ENCODE peak calls at places on chromosomes 16 and 17, in eight cellular contexts. One of them, this sample, is unnamed.
A peak's percentile ranks its signal among the peaks of the same experiment; 100 is the strongest.

GRCh38 chr17:27226611-27227234 is 67.2 kb upstream of the WSB1 start:
- DNase-seq in mammary epithelial cell: peak; percentile 64
- DNase-seq in IMR-90: peak; percentile 75
- DNase-seq in PC-9: peak; percentile 76
- DNase-seq in mesenchymal stem cell: peak; percentile 65
- DNase-seq in A549: no peak
- DNase-seq in neuronal stem cell: no peak
- DNase-seq in GM23248: peak; percentile 76
- DNase-seq in this sample: no peak

GRCh38 chr17:28818705-28819295 is 23.8 kb downstream of the FAM222B start:
- DNase-seq in mammary epithelial cell: no peak
- DNase-seq in IMR-90: no peak
- DNase-seq in PC-9: no peak
- DNase-seq in mesenchymal stem cell: no peak
- DNase-seq in A549: no peak
- DNase-seq in neuronal stem cell: no peak
- DNase-seq in GM23248: no peak
- DNase-seq in this sample: no peak

GRCh38 chr16:67294927-67295326 is 15.6 kb downstream of the PLEKHG4 start:
- DNase-seq in mammary epithelial cell: no peak
- DNase-seq in IMR-90: peak; percentile 69
- DNase-seq in PC-9: no peak
- DNase-seq in mesenchymal stem cell: peak; percentile 37
- DNase-seq in A549: no peak
- DNase-seq in neuronal stem cell: no peak
- DNase-seq in GM23248: peak; percentile 66
- DNase-seq in this sample: no peak

GRCh38 chr17:75594499-75595283 is 7.1 kb downstream of the MYO15B start:
- DNase-seq in mammary epithelial cell: no peak
- DNase-seq in IMR-90: no peak
- DNase-seq in PC-9: no peak
- DNase-seq in mesenchymal stem cell: no peak
- DNase-seq in A549: no peak
- DNase-seq in neuronal stem cell: no peak
- DNase-seq in GM23248: no peak
- DNase-seq in this sample: no peak

GRCh38 chr17:17036520-17036998 is 5.7 kb upstream of the MPRIP start:
- DNase-seq in mammary epithelial cell: no peak
- DNase-seq in IMR-90: no peak
- DNase-seq in PC-9: no peak
- DNase-seq in mesenchymal stem cell: no peak
- DNase-seq in A549: no peak
- DNase-seq in neuronal stem cell: no peak
- DNase-seq in GM23248: peak; percentile 43
- DNase-seq in this sample: no peak

GRCh38 chr17:14052886-14053615 is 16.3 kb upstream of the COX10 start:
- DNase-seq in mammary epithelial cell: peak; percentile 27
- DNase-seq in IMR-90: no peak
- DNase-seq in PC-9: no peak
- DNase-seq in mesenchymal stem cell: peak; percentile 54
- DNase-seq in A549: no peak
- DNase-seq in neuronal stem cell: no peak
- DNase-seq in GM23248: peak; percentile 9
- DNase-seq in this sample: no peak

GRCh38 chr17:62965149-62965648 is 836 bp upstream of the TANC2 start:
- DNase-seq in mammary epithelial cell: no peak
- DNase-seq in IMR-90: peak; percentile 52
- DNase-seq in PC-9: no peak
- DNase-seq in mesenchymal stem cell: peak; percentile 25
- DNase-seq in A549: no peak
- DNase-seq in neuronal stem cell: no peak
- DNase-seq in GM23248: no peak
- DNase-seq in this sample: no peak

GRCh38 chr16:77943770-77944169 is 78.6 kb upstream of the CLEC3A start:
- DNase-seq in mammary epithelial cell: no peak
- DNase-seq in IMR-90: no peak
- DNase-seq in PC-9: no peak
- DNase-seq in mesenchymal stem cell: no peak
- DNase-seq in A549: no peak
- DNase-seq in neuronal stem cell: no peak
- DNase-seq in GM23248: no peak
- DNase-seq in this sample: no peak

GRCh38 chr17:39919087-39919683 is 750 bp upstream of the GSDMB start:
- DNase-seq in mammary epithelial cell: no peak
- DNase-seq in IMR-90: no peak
- DNase-seq in PC-9: no peak
- DNase-seq in mesenchymal stem cell: no peak
- DNase-seq in A549: no peak
- DNase-seq in neuronal stem cell: no peak
- DNase-seq in GM23248: no peak
- DNase-seq in this sample: no peak

GRCh38 chr17:76957600-76958464 is 89.6 kb downstream of the MGAT5B start:
- DNase-seq in mammary epithelial cell: no peak
- DNase-seq in IMR-90: peak; percentile 21
- DNase-seq in PC-9: no peak
- DNase-seq in mesenchymal stem cell: no peak
- DNase-seq in A549: no peak
- DNase-seq in neuronal stem cell: no peak
- DNase-seq in GM23248: peak; percentile 68
- DNase-seq in this sample: no peak

GRCh38 chr17:46770439-46770817 is 48.1 kb downstream of the WNT3 start:
- DNase-seq in mammary epithelial cell: no peak
- DNase-seq in IMR-90: no peak
- DNase-seq in PC-9: no peak
- DNase-seq in mesenchymal stem cell: no peak
- DNase-seq in A549: no peak
- DNase-seq in neuronal stem cell: no peak
- DNase-seq in GM23248: no peak
- DNase-seq in this sample: no peak

GRCh38 chr16:30030011-30030685 is 923 bp downstream of the TLCD3B start:
- DNase-seq in mammary epithelial cell: no peak
- DNase-seq in IMR-90: no peak
- DNase-seq in PC-9: no peak
- DNase-seq in mesenchymal stem cell: no peak
- DNase-seq in A549: no peak
- DNase-seq in neuronal stem cell: no peak
- DNase-seq in GM23248: no peak
- DNase-seq in this sample: no peak

GRCh38 chr17:63399316-63399715 is 46.8 kb downstream of the CYB561 start:
- DNase-seq in mammary epithelial cell: no peak
- DNase-seq in IMR-90: peak; percentile 70
- DNase-seq in PC-9: no peak
- DNase-seq in mesenchymal stem cell: peak; percentile 55
- DNase-seq in A549: no peak
- DNase-seq in neuronal stem cell: no peak
- DNase-seq in GM23248: peak; percentile 75
- DNase-seq in this sample: no peak

GRCh38 chr16:82108101-82108500 is 61.9 kb downstream of the MPHOSPH6 start:
- DNase-seq in mammary epithelial cell: no peak
- DNase-seq in IMR-90: no peak
- DNase-seq in PC-9: no peak
- DNase-seq in mesenchymal stem cell: no peak
- DNase-seq in A549: no peak
- DNase-seq in neuronal stem cell: no peak
- DNase-seq in GM23248: no peak
- DNase-seq in this sample: no peak

GRCh38 chr16:82108774-82109173 is 61.2 kb downstream of the MPHOSPH6 start:
- DNase-seq in mammary epithelial cell: no peak
- DNase-seq in IMR-90: no peak
- DNase-seq in PC-9: no peak
- DNase-seq in mesenchymal stem cell: peak; percentile 7
- DNase-seq in A549: no peak
- DNase-seq in neuronal stem cell: no peak
- DNase-seq in GM23248: peak; percentile 14
- DNase-seq in this sample: no peak

GRCh38 chr16:82111944-82112343 is 58.1 kb downstream of the MPHOSPH6 start:
- DNase-seq in mammary epithelial cell: peak; percentile 99
- DNase-seq in IMR-90: no peak
- DNase-seq in PC-9: peak; percentile 65
- DNase-seq in mesenchymal stem cell: no peak
- DNase-seq in A549: no peak
- DNase-seq in neuronal stem cell: no peak
- DNase-seq in GM23248: no peak
- DNase-seq in this sample: no peak
- H3K4me2 ChIP-seq in mammary epithelial cell: no peak overlapping the region
- H3K4me2 ChIP-seq in IMR-90: no peak overlapping the region
- H3K4me2 ChIP-seq in PC-9: no peak overlapping the region
- H3K4me2 ChIP-seq in mesenchymal stem cell: no peak overlapping the region
- H3K4me2 ChIP-seq in A549: no peak overlapping the region
- H3K4me2 ChIP-seq in neuronal stem cell: no peak overlapping the region
- H3K4me2 ChIP-seq in GM23248: no peak overlapping the region
- H3K4me2 ChIP-seq in this sample: no peak overlapping the region

GRCh38 chr17:61551255-61551742 is 39.7 kb downstream of the NACA2 start:
- DNase-seq in mammary epithelial cell: no peak
- DNase-seq in IMR-90: peak; percentile 67
- DNase-seq in PC-9: no peak
- DNase-seq in mesenchymal stem cell: peak; percentile 57
- DNase-seq in A549: peak; percentile 77
- DNase-seq in neuronal stem cell: peak; percentile 3
- DNase-seq in GM23248: peak; percentile 70
- DNase-seq in this sample: peak; percentile 59

GRCh38 chr17:61545335-61545938 is 45.6 kb downstream of the NACA2 start:
- DNase-seq in mammary epithelial cell: no peak
- DNase-seq in IMR-90: no peak
- DNase-seq in PC-9: no peak
- DNase-seq in mesenchymal stem cell: no peak
- DNase-seq in A549: no peak
- DNase-seq in neuronal stem cell: no peak
- DNase-seq in GM23248: no peak
- DNase-seq in this sample: no peak

GRCh38 chr17:61543786-61544415 is 47.1 kb downstream of the NACA2 start:
- DNase-seq in mammary epithelial cell: no peak
- DNase-seq in IMR-90: no peak
- DNase-seq in PC-9: no peak
- DNase-seq in mesenchymal stem cell: no peak
- DNase-seq in A549: no peak
- DNase-seq in neuronal stem cell: no peak
- DNase-seq in GM23248: no peak
- DNase-seq in this sample: no peak

GRCh38 chr17:61542027-61542426 is 49.0 kb downstream of the NACA2 start:
- DNase-seq in mammary epithelial cell: no peak
- DNase-seq in IMR-90: no peak
- DNase-seq in PC-9: no peak
- DNase-seq in mesenchymal stem cell: no peak
- DNase-seq in A549: no peak
- DNase-seq in neuronal stem cell: no peak
- DNase-seq in GM23248: no peak
- DNase-seq in this sample: no peak

DNA sequence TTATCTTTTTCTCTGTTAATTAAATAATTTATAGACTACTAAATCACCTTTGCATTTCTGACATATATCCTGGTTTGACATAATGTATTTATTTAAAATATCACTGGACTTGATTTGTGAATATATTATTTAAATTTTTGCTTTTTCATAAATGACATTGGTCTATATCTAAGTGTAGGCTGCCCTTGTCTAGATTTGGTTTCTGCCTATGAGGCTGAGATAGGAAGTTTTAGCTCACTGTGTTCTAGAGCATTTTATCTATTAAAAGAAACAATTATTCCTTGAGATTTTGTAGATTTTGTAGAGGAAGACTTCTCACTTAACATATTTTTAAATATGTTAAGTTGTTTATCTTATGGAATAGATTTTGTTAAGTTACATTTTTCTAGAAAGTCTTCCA is 43.9 kb downstream of the NACA2 start:
- DNase-seq in mammary epithelial cell: no peak
- DNase-seq in IMR-90: no peak
- DNase-seq in PC-9: no peak
- DNase-seq in mesenchymal stem cell: no peak
- DNase-seq in A549: no peak
- DNase-seq in neuronal stem cell: no peak
- DNase-seq in GM23248: no peak
- DNase-seq in this sample: no peak
- H3K4me2 ChIP-seq in mammary epithelial cell: no peak overlapping the region
- H3K4me2 ChIP-seq in IMR-90: no peak overlapping the region
- H3K4me2 ChIP-seq in PC-9: no peak overlapping the region
- H3K4me2 ChIP-seq in mesenchymal stem cell: no peak overlapping the region
- H3K4me2 ChIP-seq in A549: no peak overlapping the region
- H3K4me2 ChIP-seq in neuronal stem cell: no peak overlapping the region
- H3K4me2 ChIP-seq in GM23248: no peak overlapping the region
- H3K4me2 ChIP-seq in this sample: no peak overlapping the region

GRCh38 chr17:66980896-66981295 is 16.4 kb downstream of the CACNG4 start:
- DNase-seq in mammary epithelial cell: peak; percentile 68
- DNase-seq in IMR-90: peak; percentile 17
- DNase-seq in PC-9: no peak
- DNase-seq in mesenchymal stem cell: no peak
- DNase-seq in A549: no peak
- DNase-seq in neuronal stem cell: no peak
- DNase-seq in GM23248: no peak
- DNase-seq in this sample: peak; percentile 34

GRCh38 chr17:66984730-66985129 is 20.2 kb downstream of the CACNG4 start:
- DNase-seq in mammary epithelial cell: no peak
- DNase-seq in IMR-90: no peak
- DNase-seq in PC-9: no peak
- DNase-seq in mesenchymal stem cell: no peak
- DNase-seq in A549: no peak
- DNase-seq in neuronal stem cell: no peak
- DNase-seq in GM23248: no peak
- DNase-seq in this sample: no peak

GRCh38 chr17:66985338-66985737 is 20.8 kb downstream of the CACNG4 start:
- DNase-seq in mammary epithelial cell: no peak
- DNase-seq in IMR-90: no peak
- DNase-seq in PC-9: no peak
- DNase-seq in mesenchymal stem cell: no peak
- DNase-seq in A549: no peak
- DNase-seq in neuronal stem cell: no peak
- DNase-seq in GM23248: no peak
- DNase-seq in this sample: no peak

GRCh38 chr17:66983414-66984021 is 19.0 kb downstream of the CACNG4 start:
- DNase-seq in mammary epithelial cell: no peak
- DNase-seq in IMR-90: no peak
- DNase-seq in PC-9: no peak
- DNase-seq in mesenchymal stem cell: no peak
- DNase-seq in A549: no peak
- DNase-seq in neuronal stem cell: no peak
- DNase-seq in GM23248: no peak
- DNase-seq in this sample: no peak

DNA sequence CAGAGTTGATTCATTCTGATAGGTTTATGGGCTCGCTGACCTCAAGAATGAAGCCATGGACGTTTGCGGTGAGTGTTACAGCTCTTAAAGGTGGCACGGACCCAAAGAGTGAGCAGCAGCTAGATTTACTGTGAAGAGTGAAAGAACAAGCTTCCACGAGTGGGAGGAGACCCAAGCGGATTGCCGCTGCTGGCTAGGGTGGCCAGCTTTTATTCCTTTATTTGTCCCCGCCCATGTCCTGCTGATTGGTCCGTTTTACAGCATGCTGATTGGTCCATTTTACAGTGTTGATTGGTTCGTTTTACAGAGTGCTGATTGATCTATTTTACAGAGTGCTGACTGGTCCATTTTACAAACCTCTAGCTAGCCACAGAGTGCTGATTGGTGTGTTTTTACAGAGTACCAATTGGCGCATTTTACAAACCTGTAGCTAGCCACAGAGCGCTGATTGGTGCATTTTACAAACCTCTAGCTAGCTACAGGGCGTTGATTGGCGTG is 17.6 kb downstream of the CACNG4 start:
- DNase-seq in mammary epithelial cell: no peak
- DNase-seq in IMR-90: no peak
- DNase-seq in PC-9: no peak
- DNase-seq in mesenchymal stem cell: no peak
- DNase-seq in A549: no peak
- DNase-seq in neuronal stem cell: no peak
- DNase-seq in GM23248: no peak
- DNase-seq in this sample: no peak
- H3K4me2 ChIP-seq in mammary epithelial cell: no peak overlapping the region
- H3K4me2 ChIP-seq in IMR-90: no peak overlapping the region
- H3K4me2 ChIP-seq in PC-9: no peak overlapping the region
- H3K4me2 ChIP-seq in mesenchymal stem cell: no peak overlapping the region
- H3K4me2 ChIP-seq in A549: no peak overlapping the region
- H3K4me2 ChIP-seq in neuronal stem cell: no peak overlapping the region
- H3K4me2 ChIP-seq in GM23248: no peak overlapping the region
- H3K4me2 ChIP-seq in this sample: no peak overlapping the region

GRCh38 chr16:24573141-24573540 is 33.8 kb downstream of the RBBP6 start:
- DNase-seq in mammary epithelial cell: no peak
- DNase-seq in IMR-90: no peak
- DNase-seq in PC-9: no peak
- DNase-seq in mesenchymal stem cell: no peak
- DNase-seq in A549: no peak
- DNase-seq in neuronal stem cell: no peak
- DNase-seq in GM23248: no peak
- DNase-seq in this sample: no peak
- H3K4me2 ChIP-seq in mammary epithelial cell: no peak overlapping the region
- H3K4me2 ChIP-seq in IMR-90: no peak overlapping the region
- H3K4me2 ChIP-seq in PC-9: no peak overlapping the region
- H3K4me2 ChIP-seq in mesenchymal stem cell: no peak overlapping the region
- H3K4me2 ChIP-seq in A549: no peak overlapping the region
- H3K4me2 ChIP-seq in neuronal stem cell: no peak overlapping the region
- H3K4me2 ChIP-seq in GM23248: no peak overlapping the region
- H3K4me2 ChIP-seq in this sample: no peak overlapping the region